ENCODE peak calls at places on chromosomes 4 and X, in seven cellular contexts. F is right lobe of liver, A is adrenal gland, E is MCF 10A, L is psoas muscle, T is fibroblast of pulmonary artery, H is mesothelial cell of epicardium. W is an unnamed sample.

GRCh38 chr4:5918331-5919030 is 25.6 kb upstream of the CRMP1 start:
- DNase-seq in H (no peak), T (no peak), F (no peak), A (no peak), E (no peak), L (no peak), W (no peak)

GRCh38 chr4:143352052-143352451 is 15.4 kb downstream of the GAB1 start:
- DNase-seq in H (no peak), A (no peak), F (no peak), L (no peak), E (peak; percentile 44), T (peak; percentile 39), W (no peak)

GRCh38 chr4:179145746-179146530 is 1703.7 kb upstream of the AGA start:
- DNase-seq in F (no peak), A (no peak), T (no peak), H (no peak), E (no peak), L (no peak), W (no peak)

GRCh38 chrX:139530550-139530949 is at the start of gene F9:
- DNase-seq in E (no peak), T (no peak), A (no peak), L (no peak), H (no peak), F (no peak), W (no peak)

GRCh38 chrX:48636776-48637175 is 39.5 kb downstream of the WDR13 start:
- DNase-seq in L (no peak), A (no peak), F (no peak), E (no peak), H (no peak), T (no peak), W (no peak)

GRCh38 chr4:162126754-162127153 is 37.0 kb downstream of the FSTL5 start:
- DNase-seq in L (no peak), A (no peak), E (no peak), T (no peak), F (no peak), H (no peak), W (no peak)

GRCh38 chrX:114152130-114152529 is 431.8 kb upstream of the HTR2C start:
- DNase-seq in L (no peak), F (no peak), E (peak; percentile 76), H (no peak), T (peak; percentile 72), A (no peak), W (no peak)

GRCh38 chr4:106299977-106300376 is 16.0 kb downstream of the TBCK start:
- DNase-seq in E (no peak), L (no peak), F (no peak), T (no peak), H (no peak), A (no peak), W (no peak)

GRCh38 chr4:78749972-78750727 is 26.0 kb upstream of the BMP2K start:
- DNase-seq in T (peak; percentile 45), L (no peak), H (no peak), F (no peak), E (no peak), A (no peak), W (no peak)

GRCh38 chr4:186108391-186108790 is 3.9 kb downstream of the FAM149A start:
- DNase-seq in H (no peak), A (no peak), F (no peak), E (no peak), L (no peak), T (no peak), W (no peak)

GRCh38 chr4:112311516-112311915 is 14.3 kb downstream of the ALPK1 start:
- DNase-seq in T (no peak), E (no peak), F (no peak), H (no peak), L (no peak), A (no peak), W (no peak)

GRCh38 chrX:23195097-23195496 is 139.6 kb upstream of the PTCHD1 start:
- DNase-seq in T (peak; percentile 0), F (no peak), A (no peak), L (no peak), H (no peak), E (no peak), W (no peak)

GRCh38 chr4:102780476-102781144 is 19.8 kb upstream of the MANBA start:
- DNase-seq in T (no peak), F (no peak), H (no peak), E (peak; percentile 73), L (no peak), A (no peak), W (no peak)

GRCh38 chr4:137609693-137610450 is 77.6 kb upstream of the PCDH18 start:
- DNase-seq in H (no peak), F (no peak), T (peak; percentile 53), E (no peak), L (no peak), A (no peak), W (no peak)

GRCh38 chr4:86484241-86484640 is 109.9 kb upstream of the PTPN13 start:
- DNase-seq in E (no peak), H (no peak), T (no peak), L (no peak), A (no peak), F (no peak), W (no peak)

GRCh38 chrX:119238557-119238956 is 2.5 kb downstream of the PGRMC1 start:
- DNase-seq in H (no peak), A (no peak), E (no peak), T (no peak), L (no peak), F (no peak), W (no peak)

GRCh38 chr4:118910221-118910620 is 21.6 kb downstream of the SYNPO2 start:
- DNase-seq in E (no peak), H (no peak), F (no peak), L (no peak), A (no peak), T (peak; percentile 29), W (no peak)

GRCh38 chrX:11641368-11641767 is 24.4 kb downstream of the ARHGAP6 start:
- DNase-seq in E (peak; percentile 16), T (peak; percentile 14), H (no peak), L (no peak), F (no peak), A (no peak), W (no peak)

GRCh38 chr4:56937262-56937661 is 29.6 kb downstream of the REST start:
- DNase-seq in H (no peak), L (no peak), F (no peak), E (peak; percentile 73), T (peak; percentile 83), A (no peak), W (no peak)

GRCh38 chr4:77074961-77075855 is 581 bp downstream of the CCNI start:
- DNase-seq in H (peak; percentile 61), L (peak; percentile 86), E (peak; percentile 76), T (peak; percentile 72), A (peak; percentile 82), F (peak; percentile 86), W (peak; percentile 62)

GRCh38 chrX:3295731-3296130 is 50.7 kb downstream of the MXRA5 start:
- DNase-seq in A (no peak), H (no peak), E (peak; percentile 51), T (no peak), F (no peak), L (no peak), W (peak; percentile 27)

GRCh38 chrX:120380699-120381098 is 18.8 kb downstream of the ATP1B4 start:
- DNase-seq in F (no peak), A (no peak), L (no peak), E (peak; percentile 68), H (no peak), T (peak; percentile 6), W (peak; percentile 43)

GRCh38 chrX:41388543-41388942 is 54.6 kb downstream of the DDX3X start:
- DNase-seq in L (no peak), T (no peak), A (no peak), E (no peak), F (no peak), H (no peak), W (no peak)

GRCh38 chr4:182642831-182643230 is 274.4 kb downstream of the DCTD start:
- DNase-seq in F (no peak), E (peak; percentile 6), A (no peak), L (no peak), H (no peak), T (peak; percentile 76), W (no peak)
- TF ChIP-seq CTCF in F (no peak), E (no peak), A (no peak), L (no peak), H (no peak), T (peak; percentile 55), W (no peak)

DNA sequence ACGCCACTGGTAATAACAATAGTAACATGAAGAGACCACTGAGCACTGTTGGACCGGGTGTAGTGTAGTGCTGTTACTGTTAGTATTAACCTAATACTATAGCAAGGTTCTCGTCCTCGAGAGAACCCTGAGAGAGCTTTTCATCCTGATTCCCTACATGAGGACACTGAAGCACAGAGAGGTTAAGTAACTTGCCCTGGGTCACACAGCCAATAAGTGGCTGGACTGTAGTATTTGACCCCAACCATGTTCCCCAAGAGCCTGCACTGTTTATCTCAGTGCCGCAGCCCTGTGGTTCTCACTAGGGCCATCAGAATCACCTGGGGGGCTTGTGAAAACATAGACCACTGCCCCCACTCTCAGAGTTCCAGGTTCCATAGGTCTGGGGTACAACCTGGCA is 10.4 kb downstream of the SCML1 start:
- DNase-seq in T (no peak), F (no peak), A (no peak), L (no peak), H (no peak), E (no peak), W (no peak)
- TF ChIP-seq CTCF in T (no peak), F (no peak), A (no peak), L (no peak), H (no peak), E (no peak), W (no peak)

DNA sequence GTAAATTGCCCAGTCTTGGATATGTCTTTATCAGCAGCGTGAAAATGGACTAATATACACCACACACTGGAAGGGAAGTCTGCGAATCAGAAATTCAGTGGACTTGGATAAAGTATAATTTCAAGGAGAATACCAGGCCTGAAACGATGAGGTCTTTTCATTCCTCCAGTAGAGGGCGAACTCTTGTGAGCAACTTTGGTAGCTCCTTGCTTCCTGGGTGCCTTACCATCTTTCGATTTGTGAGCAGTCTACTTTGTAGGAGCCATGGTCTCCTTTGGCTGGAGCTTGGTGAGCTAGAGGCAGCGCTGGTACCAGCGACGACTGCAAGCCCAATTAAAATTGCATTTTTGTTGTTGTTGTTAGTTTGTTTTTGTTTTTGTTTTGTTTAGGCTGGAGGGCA is 791.9 kb downstream of the FAT4 start:
- DNase-seq in T (peak; percentile 0), F (no peak), H (no peak), A (no peak), E (no peak), L (no peak), W (no peak)
- TF ChIP-seq CTCF in T (peak; percentile 27), F (no peak), H (peak; percentile 21), A (no peak), E (no peak), L (no peak), W (no peak)

GRCh38 chrX:153685751-153686676 is 1.7 kb upstream of the SLC6A8 start:
- DNase-seq in A (peak; percentile 16), E (no peak), L (peak; percentile 53), F (peak; percentile 43), T (no peak), H (no peak), W (no peak)

GRCh38 chrX:153688900-153689590 is 1.3 kb downstream of the SLC6A8 start:
- DNase-seq in T (peak; percentile 21), A (peak; percentile 61), L (peak; percentile 82), F (peak; percentile 54), E (peak; percentile 43), H (no peak), W (no peak)

GRCh38 chrX:153688071-153688470 is 345 bp downstream of the SLC6A8 start:
- DNase-seq in A (no peak), T (no peak), F (no peak), L (no peak), E (no peak), H (no peak), W (no peak)

GRCh38 chrX:153688534-153688899 is 791 bp downstream of the SLC6A8 start:
- DNase-seq in E (no peak), H (no peak), T (no peak), A (no peak), F (no peak), L (no peak), W (no peak)

GRCh38 chrX:153687121-153688039 is at the start of gene SLC6A8:
- DNase-seq in E (peak; percentile 67), F (peak; percentile 71), A (peak; percentile 74), H (peak; percentile 65), T (peak; percentile 60), L (peak; percentile 88), W (peak; percentile 69)
- TF ChIP-seq CTCF in E (peak; percentile 25), F (no peak), A (no peak), H (no peak), T (peak; percentile 15), L (peak; percentile 44), W (no peak)